ENCODE peak calls at places on chromosomes 3 and 15, in seven cellular contexts. One of them, this sample, is unnamed.

GRCh38 chr3:165256554-165256953 is 60.4 kb upstream of the SLITRK3 start:
- DNase-seq in Panc1: no peak
- DNase-seq in posterior cingulate gyrus: no peak
- DNase-seq in cardiac fibroblast: no peak
- DNase-seq in NCI-H2081 treated with DMSO at 0.1 percent for 48 hours: no peak
- DNase-seq in HCEC 1CT: no peak
- DNase-seq in bronchial epithelial cell: no peak
- DNase-seq in this sample: no peak

GRCh38 chr3:157534725-157535161 is 31.5 kb upstream of the VEPH1 start:
- DNase-seq in Panc1: no peak
- DNase-seq in NCI-H2081 treated with DMSO at 0.1 percent for 48 hours: no peak
- DNase-seq in bronchial epithelial cell: no peak
- DNase-seq in cardiac fibroblast: no peak
- DNase-seq in posterior cingulate gyrus: no peak
- DNase-seq in HCEC 1CT: no peak
- DNase-seq in this sample: no peak

GRCh38 chr3:14253022-14253761 is 74.6 kb downstream of the LSM3 start:
- DNase-seq in bronchial epithelial cell: peak; percentile 44
- DNase-seq in NCI-H2081 treated with DMSO at 0.1 percent for 48 hours: no peak
- DNase-seq in cardiac fibroblast: peak; percentile 40
- DNase-seq in Panc1: no peak
- DNase-seq in posterior cingulate gyrus: no peak
- DNase-seq in HCEC 1CT: peak; percentile 15
- DNase-seq in this sample: peak; percentile 58

GRCh38 chr3:188432826-188433525 is 279.0 kb downstream of the LPP start:
- DNase-seq in bronchial epithelial cell: no peak
- DNase-seq in posterior cingulate gyrus: no peak
- DNase-seq in cardiac fibroblast: peak; percentile 84
- DNase-seq in Panc1: no peak
- DNase-seq in NCI-H2081 treated with DMSO at 0.1 percent for 48 hours: no peak
- DNase-seq in HCEC 1CT: no peak
- DNase-seq in this sample: no peak

GRCh38 chr15:78004222-78004727 is 73.2 kb downstream of the TBC1D2B start:
- DNase-seq in Panc1: no peak
- DNase-seq in HCEC 1CT: no peak
- DNase-seq in bronchial epithelial cell: no peak
- DNase-seq in NCI-H2081 treated with DMSO at 0.1 percent for 48 hours: no peak
- DNase-seq in cardiac fibroblast: no peak
- DNase-seq in posterior cingulate gyrus: no peak
- DNase-seq in this sample: no peak

GRCh38 chr3:17945799-17946381 is 203.5 kb upstream of the TBC1D5 start:
- DNase-seq in NCI-H2081 treated with DMSO at 0.1 percent for 48 hours: no peak
- DNase-seq in HCEC 1CT: no peak
- DNase-seq in posterior cingulate gyrus: no peak
- DNase-seq in cardiac fibroblast: no peak
- DNase-seq in Panc1: no peak
- DNase-seq in bronchial epithelial cell: no peak
- DNase-seq in this sample: no peak

GRCh38 chr3:41267975-41268640 is 68.8 kb downstream of the CTNNB1 start:
- DNase-seq in NCI-H2081 treated with DMSO at 0.1 percent for 48 hours: no peak
- DNase-seq in cardiac fibroblast: peak; percentile 84
- DNase-seq in posterior cingulate gyrus: no peak
- DNase-seq in Panc1: peak; percentile 76
- DNase-seq in HCEC 1CT: peak; percentile 96
- DNase-seq in bronchial epithelial cell: peak; percentile 99
- DNase-seq in this sample: peak; percentile 95

GRCh38 chr3:157159037-157159761 is 748 bp downstream of the CCNL1 start:
- DNase-seq in NCI-H2081 treated with DMSO at 0.1 percent for 48 hours: peak; percentile 77
- DNase-seq in cardiac fibroblast: peak; percentile 62
- DNase-seq in HCEC 1CT: peak; percentile 49
- DNase-seq in posterior cingulate gyrus: no peak
- DNase-seq in Panc1: no peak
- DNase-seq in bronchial epithelial cell: peak; percentile 84
- DNase-seq in this sample: peak; percentile 81

GRCh38 chr15:42845581-42845980 is 75.0 kb downstream of the TTBK2 start:
- DNase-seq in cardiac fibroblast: no peak
- DNase-seq in NCI-H2081 treated with DMSO at 0.1 percent for 48 hours: no peak
- DNase-seq in bronchial epithelial cell: peak; percentile 99
- DNase-seq in HCEC 1CT: no peak
- DNase-seq in posterior cingulate gyrus: no peak
- DNase-seq in Panc1: peak; percentile 63
- DNase-seq in this sample: peak; percentile 73

GRCh38 chr3:31893174-31893573 is 87.9 kb downstream of the OSBPL10 start:
- DNase-seq in HCEC 1CT: peak; percentile 24
- DNase-seq in bronchial epithelial cell: no peak
- DNase-seq in Panc1: no peak
- DNase-seq in NCI-H2081 treated with DMSO at 0.1 percent for 48 hours: no peak
- DNase-seq in posterior cingulate gyrus: no peak
- DNase-seq in cardiac fibroblast: peak; percentile 38
- DNase-seq in this sample: no peak

GRCh38 chr3:41338276-41338675 is 139.0 kb downstream of the CTNNB1 start:
- DNase-seq in HCEC 1CT: peak; percentile 60
- DNase-seq in NCI-H2081 treated with DMSO at 0.1 percent for 48 hours: no peak
- DNase-seq in posterior cingulate gyrus: no peak
- DNase-seq in Panc1: no peak
- DNase-seq in cardiac fibroblast: no peak
- DNase-seq in bronchial epithelial cell: peak; percentile 18
- DNase-seq in this sample: no peak

GRCh38 chr3:152267319-152267689 is 1.4 kb upstream of the MBNL1 start:
- DNase-seq in bronchial epithelial cell: peak; percentile 28
- DNase-seq in HCEC 1CT: no peak
- DNase-seq in cardiac fibroblast: no peak
- DNase-seq in Panc1: no peak
- DNase-seq in posterior cingulate gyrus: no peak
- DNase-seq in NCI-H2081 treated with DMSO at 0.1 percent for 48 hours: no peak
- DNase-seq in this sample: no peak

GRCh38 chr3:44109997-44110396 is 131.7 kb upstream of the TOPAZ1 start:
- DNase-seq in Panc1: no peak
- DNase-seq in HCEC 1CT: no peak
- DNase-seq in posterior cingulate gyrus: no peak
- DNase-seq in NCI-H2081 treated with DMSO at 0.1 percent for 48 hours: no peak
- DNase-seq in cardiac fibroblast: no peak
- DNase-seq in bronchial epithelial cell: no peak
- DNase-seq in this sample: no peak

GRCh38 chr3:757711-758110 is 335.1 kb upstream of the CNTN6 start:
- DNase-seq in Panc1: no peak
- DNase-seq in posterior cingulate gyrus: no peak
- DNase-seq in cardiac fibroblast: no peak
- DNase-seq in HCEC 1CT: no peak
- DNase-seq in NCI-H2081 treated with DMSO at 0.1 percent for 48 hours: no peak
- DNase-seq in bronchial epithelial cell: no peak
- DNase-seq in this sample: no peak

GRCh38 chr3:119669906-119670570 is 7.2 kb downstream of the COX17 start:
- DNase-seq in NCI-H2081 treated with DMSO at 0.1 percent for 48 hours: no peak
- DNase-seq in posterior cingulate gyrus: no peak
- DNase-seq in Panc1: no peak
- DNase-seq in cardiac fibroblast: peak; percentile 58
- DNase-seq in bronchial epithelial cell: no peak
- DNase-seq in HCEC 1CT: peak; percentile 24
- DNase-seq in this sample: no peak

GRCh38 chr15:33915571-33916407 is 52.5 kb upstream of the CHRM5 start:
- DNase-seq in cardiac fibroblast: no peak
- DNase-seq in NCI-H2081 treated with DMSO at 0.1 percent for 48 hours: no peak
- DNase-seq in Panc1: no peak
- DNase-seq in HCEC 1CT: no peak
- DNase-seq in bronchial epithelial cell: peak; percentile 53
- DNase-seq in posterior cingulate gyrus: no peak
- DNase-seq in this sample: peak; percentile 54